ENCODE peak calls at places on chromosomes 16 and 17, in eight cellular contexts. J is Peyer's patch; I is fibroblast of the aortic adventitia; O is Jurkat, Clone E6-1; T is SJSA1; Z is ascending aorta; D is effector memory CD4-positive, alpha-beta T cell; H is left ventricle myocardium inferior. U is an unnamed sample.

GRCh38 chr16:53872248-53873221 is 168.6 kb downstream of the FTO start:
- DNase-seq in J (no peak), I (peak; percentile 78), O (no peak), T (no peak), Z (no peak), D (no peak), H (no peak), U (no peak)

GRCh38 chr17:13269196-13269595 is 251.4 kb upstream of the ELAC2 start:
- DNase-seq in J (no peak), I (no peak), O (no peak), T (no peak), Z (no peak), D (no peak), H (no peak), U (no peak)

GRCh38 chr16:68961778-68962402 is 118.6 kb downstream of the TANGO6 start:
- DNase-seq in J (no peak), I (no peak), O (no peak), T (no peak), Z (no peak), D (no peak), H (no peak), U (no peak)

GRCh38 chr17:32393904-32394303 is 43.9 kb downstream of the ZNF207 start:
- DNase-seq in J (no peak), I (no peak), O (no peak), T (no peak), Z (no peak), D (no peak), H (no peak), U (no peak)

GRCh38 chr16:11205754-11206459 is 50.1 kb downstream of the SOCS1 start:
- DNase-seq in J (no peak), I (no peak), O (no peak), T (no peak), Z (no peak), D (no peak), H (no peak), U (no peak)

GRCh38 chr17:78875738-78876597 is 27.0 kb downstream of the CEP295NL start:
- DNase-seq in J (no peak), I (peak; percentile 26), O (peak; percentile 43), T (peak; percentile 67), Z (no peak), D (no peak), H (no peak), U (peak; percentile 53)

GRCh38 chr16:75235721-75236193 is 15.7 kb downstream of the BCAR1 start:
- DNase-seq in J (no peak), I (no peak), O (no peak), T (no peak), Z (no peak), D (no peak), H (no peak), U (no peak)

GRCh38 chr16:56860226-56861020 is 4.6 kb upstream of the SLC12A3 start:
- DNase-seq in J (peak; percentile 73), I (no peak), O (peak; percentile 88), T (no peak), Z (no peak), D (no peak), H (no peak), U (no peak)

GRCh38 chr16:4500283-4500682 is 24.1 kb downstream of the HMOX2 start:
- DNase-seq in J (no peak), I (peak; percentile 89), O (no peak), T (peak; percentile 64), Z (no peak), D (no peak), H (no peak), U (no peak)

GRCh38 chr17:71342726-71343125 is 778.1 kb upstream of the SOX9 start:
- DNase-seq in J (no peak), I (no peak), O (no peak), T (no peak), Z (no peak), D (no peak), H (no peak), U (no peak)

GRCh38 chr17:72967963-72968585 is 124.4 kb downstream of the SLC39A11 start:
- DNase-seq in J (no peak), I (no peak), O (no peak), T (no peak), Z (no peak), D (no peak), H (no peak), U (peak; percentile 45)

GRCh38 chr17:15039366-15039765 is 225.8 kb downstream of the PMP22 start:
- DNase-seq in J (no peak), I (no peak), O (no peak), T (peak; percentile 2), Z (no peak), D (no peak), H (no peak), U (peak; percentile 69)

GRCh38 chr16:69754143-69754468 is 620 bp downstream of the NOB1 start:
- DNase-seq in J (no peak), I (no peak), O (no peak), T (no peak), Z (no peak), D (no peak), H (no peak), U (no peak)

DNA sequence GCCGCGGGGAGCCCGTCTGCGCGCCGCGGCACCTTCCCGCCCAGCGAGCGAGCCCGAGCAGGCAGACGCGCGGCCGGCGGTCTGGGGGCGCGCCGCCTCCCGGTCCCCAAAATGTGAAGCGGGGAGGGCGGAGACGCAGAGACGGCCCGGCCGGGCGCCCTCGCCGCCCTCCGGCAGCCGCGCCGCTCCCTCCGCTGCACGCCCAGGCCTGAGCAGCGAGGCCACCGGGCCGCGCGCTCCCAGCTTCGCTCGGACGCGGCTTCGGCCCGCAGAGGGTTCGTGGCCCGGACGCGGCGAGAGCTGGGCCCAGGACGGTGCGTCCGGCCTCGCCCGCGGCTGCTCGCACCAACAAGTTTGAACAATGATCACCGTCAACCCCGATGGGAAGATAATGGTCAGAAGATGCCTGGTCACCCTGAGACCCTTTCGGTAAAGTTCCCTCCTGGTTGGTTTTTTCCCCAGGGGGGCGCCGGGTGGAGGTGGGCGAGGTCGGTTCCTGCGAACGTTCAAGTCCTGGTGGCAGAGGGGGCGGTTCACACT is 535 bp downstream of the MGAT5B start:
- DNase-seq in J (no peak), I (no peak), O (no peak), T (peak; percentile 53), Z (no peak), D (no peak), H (no peak), U (peak; percentile 77)
- H3K4me3 ChIP-seq in J (peak overlapping the region; percentile 59), I (peak overlapping the region; percentile 35), O (peak overlapping the region; percentile 11), T (peak overlapping the region; percentile 82), Z (peak overlapping the region; percentile 40), D (peak overlapping the region; percentile 35), H (peak overlapping the region; percentile 57), U (peak overlapping the region; percentile 49)

GRCh38 chr16:19808061-19808621 is 76.5 kb downstream of the GPRC5B start:
- DNase-seq in J (no peak), I (peak; percentile 52), O (no peak), T (no peak), Z (no peak), D (no peak), H (no peak), U (peak; percentile 28)

GRCh38 chr16:19809121-19809635 is 75.5 kb downstream of the GPRC5B start:
- DNase-seq in J (no peak), I (no peak), O (peak; percentile 50), T (no peak), Z (peak; percentile 10), D (no peak), H (peak; percentile 22), U (no peak)

GRCh38 chr16:19809693-19810092 is 75.0 kb downstream of the GPRC5B start:
- DNase-seq in J (no peak), I (no peak), O (no peak), T (no peak), Z (no peak), D (no peak), H (no peak), U (no peak)

GRCh38 chr16:19812986-19813385 is 71.7 kb downstream of the GPRC5B start:
- DNase-seq in J (no peak), I (no peak), O (no peak), T (no peak), Z (no peak), D (no peak), H (no peak), U (no peak)

GRCh38 chr16:19810817-19811731 is 73.6 kb downstream of the GPRC5B start:
- DNase-seq in J (no peak), I (peak; percentile 98), O (no peak), T (peak; percentile 91), Z (no peak), D (no peak), H (no peak), U (no peak)
- H3K4me3 ChIP-seq in J (no peak overlapping the region), I (no peak overlapping the region), O (no peak overlapping the region), T (no peak overlapping the region), Z (no peak overlapping the region), D (no peak overlapping the region), H (no peak overlapping the region), U (no peak overlapping the region)

GRCh38 chr17:41308251-41308917 is 725 bp downstream of the KRTAP16-1 start:
- DNase-seq in J (peak; percentile 89), I (no peak), O (peak; percentile 98), T (no peak), Z (no peak), D (peak; percentile 83), H (peak; percentile 58), U (peak; percentile 42)
- H3K4me3 ChIP-seq in J (no peak overlapping the region), I (no peak overlapping the region), O (no peak overlapping the region), T (no peak overlapping the region), Z (no peak overlapping the region), D (no peak overlapping the region), H (no peak overlapping the region), U (no peak overlapping the region)

GRCh38 chr17:19755392-19755791 is 7.3 kb upstream of the ALDH3A1 start:
- DNase-seq in J (peak; percentile 38), I (no peak), O (no peak), T (no peak), Z (no peak), D (no peak), H (no peak), U (no peak)

GRCh38 chr17:19752216-19753048 is 4.3 kb upstream of the ALDH3A1 start:
- DNase-seq in J (no peak), I (no peak), O (no peak), T (peak; percentile 10), Z (no peak), D (no peak), H (no peak), U (no peak)

GRCh38 chr17:19755821-19756510 is 7.9 kb upstream of the ALDH3A1 start:
- DNase-seq in J (peak; percentile 43), I (no peak), O (no peak), T (no peak), Z (no peak), D (no peak), H (no peak), U (peak; percentile 55)

GRCh38 chr17:19753049-19753444 is 4.9 kb upstream of the ALDH3A1 start:
- DNase-seq in J (peak; percentile 85), I (peak; percentile 69), O (no peak), T (peak; percentile 50), Z (peak; percentile 78), D (no peak), H (peak; percentile 55), U (no peak)

GRCh38 chr17:19753661-19754463 is 5.8 kb upstream of the ALDH3A1 start:
- DNase-seq in J (peak; percentile 67), I (no peak), O (no peak), T (peak; percentile 12), Z (no peak), D (no peak), H (no peak), U (no peak)
- H3K4me3 ChIP-seq in J (no peak overlapping the region), I (no peak overlapping the region), O (no peak overlapping the region), T (no peak overlapping the region), Z (no peak overlapping the region), D (no peak overlapping the region), H (no peak overlapping the region), U (no peak overlapping the region)

GRCh38 chr16:55478827-55479559 is at the start of gene MMP2:
- DNase-seq in J (peak; percentile 70), I (peak; percentile 89), O (no peak), T (peak; percentile 48), Z (no peak), D (no peak), H (peak; percentile 84), U (peak; percentile 93)
- H3K4me3 ChIP-seq in J (peak within 1 kb of the TSS; percentile 54), I (peak within 1 kb of the TSS; percentile 99), O (no peak within 1 kb of the TSS), T (peak within 1 kb of the TSS; percentile 89), Z (peak within 1 kb of the TSS; percentile 83), D (no peak within 1 kb of the TSS), H (peak within 1 kb of the TSS; percentile 71), U (peak within 1 kb of the TSS; percentile 85)

U was measured in endodermal cell.